ENCODE peak calls at places on chromosomes 13 and 19, in five cellular contexts. C is tibial nerve, P is endothelial cell of umbilical vein, Z is PC-3, T is OCI-LY7. F is an unnamed sample.

GRCh38 chr19:44845612-44846454 is at the start of gene NECTIN2:
- DNase-seq in C (peak; percentile 100), P (peak; percentile 99), Z (peak; percentile 96), T (peak; percentile 94), F (peak; percentile 88)

GRCh38 chr13:95335667-95336066 is 34.4 kb upstream of the ABCC4 start:
- DNase-seq in C (no peak), P (no peak), Z (peak; percentile 4), T (no peak), F (no peak)

GRCh38 chr13:103517066-103517767 is 451.0 kb upstream of the SLC10A2 start:
- DNase-seq in C (no peak), P (no peak), Z (no peak), T (no peak), F (no peak)

GRCh38 chr13:100547805-100548204 is 40.8 kb downstream of the GGACT start:
- DNase-seq in C (no peak), P (no peak), Z (no peak), T (no peak), F (no peak)

GRCh38 chr13:80840313-80840976 is 499.5 kb upstream of the SPRY2 start:
- DNase-seq in C (peak; percentile 23), P (peak; percentile 59), Z (peak; percentile 1), T (no peak), F (no peak)

GRCh38 chr19:55642153-55643002 is 1.1 kb upstream of the ZNF581 start:
- DNase-seq in C (no peak), P (no peak), Z (peak; percentile 51), T (peak; percentile 63), F (no peak)

GRCh38 chr19:6760606-6761005 is 6.6 kb downstream of the SH2D3A start:
- DNase-seq in C (no peak), P (no peak), Z (no peak), T (no peak), F (no peak)

GRCh38 chr13:97004096-97004876 is 10.0 kb upstream of the OXGR1 start:
- DNase-seq in C (no peak), P (no peak), Z (peak; percentile 26), T (no peak), F (no peak)

GRCh38 chr13:86585826-86586225 is 786.6 kb upstream of the SLITRK6 start:
- DNase-seq in C (peak; percentile 13), P (no peak), Z (peak; percentile 10), T (no peak), F (peak; percentile 63)

GRCh38 chr19:16202320-16203255 is 4.9 kb downstream of the AP1M1 start:
- DNase-seq in C (no peak), P (no peak), Z (no peak), T (no peak), F (no peak)

GRCh38 chr13:51453308-51453958 is 597 bp upstream of the INTS6 start:
- DNase-seq in C (peak; percentile 71), P (no peak), Z (no peak), T (peak; percentile 84), F (no peak)

GRCh38 chr13:21420706-21421105 is 38.4 kb downstream of the ZDHHC20 start:
- DNase-seq in C (no peak), P (peak; percentile 19), Z (peak; percentile 8), T (no peak), F (peak; percentile 32)

GRCh38 chr13:31956944-31957644 is 74.5 kb upstream of the FRY start:
- DNase-seq in C (no peak), P (no peak), Z (no peak), T (no peak), F (no peak)

GRCh38 chr13:47251771-47252170 is 354.9 kb upstream of the HTR2A start:
- DNase-seq in C (no peak), P (no peak), Z (no peak), T (no peak), F (no peak)

GRCh38 chr19:3513198-3514140 is 7.4 kb downstream of the FZR1 start:
- DNase-seq in C (no peak), P (no peak), Z (no peak), T (no peak), F (no peak)
- TF ChIP-seq CTCF in C (no peak), P (no peak), Z (no peak), T (no peak), F (peak; percentile 22)

GRCh38 chr19:932647-933552 is 7.1 kb downstream of the ARID3A start:
- DNase-seq in C (peak; percentile 64), P (no peak), Z (no peak), T (no peak), F (no peak)
- H3K4me3 ChIP-seq in C (peak overlapping the region; percentile 26), P (no peak overlapping the region), Z (no peak overlapping the region), T (no peak overlapping the region), F (no peak overlapping the region)

DNA sequence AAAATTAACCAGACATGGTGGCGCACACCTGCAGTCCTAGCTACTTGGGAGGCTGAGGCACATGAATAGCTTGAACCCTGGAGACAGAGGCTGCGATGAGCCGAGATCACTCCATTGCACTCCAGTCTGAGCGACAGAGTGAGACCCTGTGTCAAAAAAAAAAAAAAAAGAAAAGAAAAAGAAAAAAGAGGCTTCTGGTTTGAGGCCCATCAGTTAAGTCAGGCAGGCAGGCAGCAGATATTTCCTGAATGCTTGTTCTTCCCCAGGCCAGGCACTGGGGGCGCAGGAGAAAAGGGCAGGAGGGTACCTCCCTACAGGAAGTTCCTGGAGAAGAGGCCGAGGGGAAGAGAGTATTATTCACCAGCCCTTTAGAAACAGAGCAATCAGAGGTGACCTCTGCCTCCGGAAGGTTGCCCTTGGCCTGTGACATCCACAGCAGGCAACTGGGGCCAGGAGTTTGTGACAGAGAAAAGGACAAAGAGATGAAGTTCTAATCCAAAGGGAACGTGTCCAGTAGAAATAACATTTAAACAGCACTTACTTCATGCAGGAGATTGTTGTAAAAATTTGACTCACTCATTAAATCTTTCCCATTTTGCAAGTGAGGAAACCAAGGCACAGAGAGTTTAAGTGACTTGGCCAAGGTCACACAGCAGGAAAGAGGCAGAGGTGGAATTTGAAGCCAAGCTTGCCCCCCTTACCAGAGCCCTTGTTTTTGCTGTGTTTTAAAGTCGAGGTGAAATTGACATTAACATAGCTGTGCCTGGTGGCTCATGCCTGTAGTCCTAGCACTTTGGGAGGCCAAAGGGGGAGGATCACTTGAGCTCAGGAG is 4.3 kb upstream of the RLN3 start:
- DNase-seq in C (no peak), P (peak; percentile 83), Z (peak; percentile 72), T (no peak), F (no peak)
- TF ChIP-seq CTCF in C (peak; percentile 32), P (no peak), Z (peak; percentile 75), T (peak; percentile 61), F (peak; percentile 59)

DNA sequence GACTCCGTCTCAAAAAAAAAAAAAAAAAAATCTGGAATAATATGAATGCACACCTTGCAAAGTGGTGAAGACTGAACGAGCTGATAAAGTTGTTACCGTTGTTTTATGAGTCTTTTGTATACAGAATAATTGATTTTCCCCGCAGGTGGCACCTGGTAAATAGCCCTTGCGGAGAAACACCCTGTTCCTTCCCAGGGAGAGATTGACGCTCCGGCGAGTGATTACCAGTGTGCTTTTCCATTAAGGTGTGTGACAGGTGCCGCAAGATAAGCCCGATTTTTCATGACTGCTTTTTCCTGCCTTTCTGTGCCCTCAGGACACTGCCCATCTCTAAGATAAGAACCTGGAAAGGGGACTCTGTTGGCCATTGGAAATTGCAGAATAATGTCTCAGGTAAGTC is 943 bp downstream of the ZNF302 start:
- DNase-seq in C (no peak), P (no peak), Z (no peak), T (no peak), F (no peak)
- H3K4me3 ChIP-seq in C (peak overlapping the region; percentile 80), P (peak overlapping the region; percentile 72), Z (peak overlapping the region; percentile 86), T (peak overlapping the region; percentile 80), F (peak overlapping the region; percentile 67)

GRCh38 chr13:76976488-76976887 is 15.4 kb upstream of the CLN5 start:
- DNase-seq in C (no peak), P (no peak), Z (no peak), T (no peak), F (no peak)

GRCh38 chr13:76976929-76977328 is 15.0 kb upstream of the CLN5 start:
- DNase-seq in C (no peak), P (no peak), Z (no peak), T (no peak), F (no peak)

GRCh38 chr13:76982051-76982450 is 9.8 kb upstream of the CLN5 start:
- DNase-seq in C (no peak), P (no peak), Z (no peak), T (no peak), F (no peak)

GRCh38 chr13:76983676-76984075 is 8.2 kb upstream of the CLN5 start:
- DNase-seq in C (no peak), P (no peak), Z (no peak), T (no peak), F (no peak)

DNA sequence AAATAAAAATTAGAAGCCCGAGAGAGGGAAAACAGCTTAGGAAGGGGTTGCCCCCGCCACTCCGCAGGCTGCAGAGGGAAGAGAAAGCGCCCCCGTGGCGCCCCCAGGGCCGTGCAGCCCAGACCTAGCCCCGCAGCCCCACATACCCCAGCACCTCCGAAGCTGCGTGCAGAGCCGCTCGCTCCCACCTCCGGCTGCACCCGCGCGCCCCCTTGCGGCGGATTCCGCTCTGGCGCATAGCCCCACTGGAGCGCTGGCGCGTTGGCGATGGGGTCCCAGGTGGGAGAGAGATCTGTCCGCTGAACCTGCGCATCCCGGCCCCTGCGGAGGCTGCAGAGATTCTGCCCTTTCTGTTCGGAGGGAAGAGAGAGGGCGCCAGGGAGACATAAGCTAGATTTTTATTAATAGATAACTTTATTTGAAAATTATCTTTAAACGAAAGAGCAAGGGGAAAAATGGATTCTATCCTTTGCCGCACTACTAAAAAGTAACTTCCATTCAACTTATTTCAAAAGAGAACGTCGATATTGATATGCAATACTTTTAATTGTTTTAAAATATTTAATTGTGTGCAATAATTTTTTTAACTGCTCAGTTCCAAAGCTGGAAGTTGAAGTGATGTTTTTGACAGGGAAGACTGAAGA is 11.7 kb upstream of the CLN5 start:
- DNase-seq in C (peak; percentile 78), P (peak; percentile 52), Z (peak; percentile 71), T (peak; percentile 51), F (no peak)
- TF ChIP-seq CTCF in C (peak; percentile 96), P (peak; percentile 100), Z (peak; percentile 84), T (peak; percentile 82), F (peak; percentile 96)

GRCh38 chr19:30254214-30254613 is 118.0 kb upstream of the ZNF536 start:
- DNase-seq in C (no peak), P (no peak), Z (no peak), T (no peak), F (no peak)
- H3K4me3 ChIP-seq in C (peak overlapping the region; percentile 22), P (no peak overlapping the region), Z (no peak overlapping the region), T (no peak overlapping the region), F (no peak overlapping the region)

F was measured in retinal pigment epithelial cell.